ENCODE peak calls at places on chromosomes 5 and 9, in six cellular contexts. C is fibroblast of the conjunctiva, J is cardiac muscle cell, Q is kidney epithelial cell, F is fibroblast of the aortic adventitia, M is sciatic nerve. H is an unnamed sample.

GRCh38 chr5:14806452-14806851 is 65.1 kb downstream of the ANKH start:
- DNase-seq in C (peak), J (peak), Q (no peak), F (peak), M (peak), H (no peak)

GRCh38 chr9:128845186-128845931 is 15.8 kb upstream of the SPOUT1 start:
- DNase-seq in C (no peak), J (no peak), Q (no peak), F (no peak), M (no peak), H (no peak)

GRCh38 chr5:68898961-68899471 is 194.8 kb upstream of the SLC30A5 start:
- DNase-seq in C (peak), J (peak), Q (peak), F (peak), M (no peak), H (no peak)

GRCh38 chr9:95644377-95644776 is 127.6 kb upstream of the PTCH1 start:
- DNase-seq in C (peak), J (no peak), Q (no peak), F (no peak), M (no peak), H (no peak)

GRCh38 chr5:93359296-93359957 is 221.6 kb downstream of the NR2F1-AS1 start:
- DNase-seq in C (peak), J (peak), Q (no peak), F (peak), M (no peak), H (no peak)

GRCh38 chr9:14779566-14780022 is 57.1 kb upstream of the CER1 start:
- DNase-seq in C (peak), J (peak), Q (no peak), F (no peak), M (no peak), H (no peak)

GRCh38 chr9:89077519-89077918 is 86.3 kb downstream of the S1PR3 start:
- DNase-seq in C (no peak), J (no peak), Q (no peak), F (no peak), M (no peak), H (peak)

GRCh38 chr9:93096131-93096802 is at the start of gene CARD19:
- DNase-seq in C (no peak), J (peak), Q (no peak), F (peak), M (peak), H (peak)

GRCh38 chr5:98258939-98259338 is 514.5 kb upstream of the RGMB start:
- DNase-seq in C (no peak), J (no peak), Q (no peak), F (no peak), M (no peak), H (no peak)

GRCh38 chr9:110890416-110890815 is 147.9 kb downstream of the LPAR1 start:
- DNase-seq in C (no peak), J (peak), Q (no peak), F (peak), M (no peak), H (no peak)

H was measured in NB4.